ENCODE peak calls at places on chromosomes 11 and 22, in five cellular contexts. E is GM12878, M is SK-N-SH, I is K562, Z is HepG2. W is an unnamed sample.

GRCh38 chr22:29122041-29122440 is 49.2 kb downstream of the KREMEN1 start:
- DNase-seq in E (no peak), M (no peak), Z (no peak), I (no peak), W (no peak)

GRCh38 chr11:128523616-128524015 is 63.7 kb downstream of the ETS1 start:
- DNase-seq in E (no peak), M (no peak), I (no peak), Z (no peak), W (peak; percentile 76)

GRCh38 chr22:49019737-49020136 is 807.9 kb downstream of the BRD1 start:
- DNase-seq in Z (no peak), E (no peak), I (no peak), M (no peak), W (no peak)

GRCh38 chr11:65661599-65662246 is 993 bp downstream of the RELA start:
- DNase-seq in I (no peak), M (no peak), Z (no peak), E (no peak), W (no peak)

GRCh38 chr11:97740783-97741151 is 1280.0 kb upstream of the CNTN5 start:
- DNase-seq in E (no peak), M (peak; percentile 14), I (no peak), Z (no peak), W (no peak)

GRCh38 chr11:69292221-69292648 is 1.7 kb upstream of the MYEOV start:
- DNase-seq in E (no peak), I (peak; percentile 66), M (no peak), Z (no peak), W (no peak)

GRCh38 chr11:45665206-45665932 is at the start of gene CHST1:
- DNase-seq in E (no peak), Z (no peak), M (peak; percentile 90), I (peak; percentile 9), W (no peak)

GRCh38 chr22:26592368-26593015 is 2.6 kb upstream of the TPST2 start:
- DNase-seq in Z (no peak), I (no peak), E (peak; percentile 72), M (no peak), W (no peak)

GRCh38 chr22:45997077-45997774 is 20.3 kb upstream of the WNT7B start:
- DNase-seq in Z (no peak), E (no peak), I (no peak), M (no peak), W (peak; percentile 95)

GRCh38 chr22:19871023-19871844 is 16.6 kb upstream of the GNB1L start:
- DNase-seq in Z (no peak), I (no peak), E (no peak), M (no peak), W (no peak)

GRCh38 chr11:126390418-126390817 is 34.9 kb downstream of the ST3GAL4 start:
- DNase-seq in Z (no peak), M (no peak), I (no peak), E (no peak), W (no peak)

GRCh38 chr11:109439684-109440083 is 17.7 kb downstream of the C11orf87 start:
- DNase-seq in E (no peak), Z (no peak), M (no peak), I (no peak), W (no peak)

GRCh38 chr11:88482871-88483301 is 145.3 kb upstream of the CTSC start:
- DNase-seq in I (no peak), Z (no peak), M (no peak), E (no peak), W (peak; percentile 65)

GRCh38 chr11:65871811-65872548 is 620 bp downstream of the EFEMP2 start:
- DNase-seq in I (no peak), Z (no peak), E (no peak), M (peak; percentile 75), W (no peak)

GRCh38 chr11:28618426-28618825 is 510.2 kb downstream of the METTL15 start:
- DNase-seq in I (no peak), E (no peak), Z (no peak), M (no peak), W (peak; percentile 33)

GRCh38 chr22:50306753-50307749 is at the start of gene PLXNB2:
- DNase-seq in I (peak; percentile 85), M (peak; percentile 96), E (no peak), Z (peak; percentile 68), W (peak; percentile 80)

GRCh38 chr11:9760180-9760550 is 96.3 kb downstream of the SWAP70 start:
- DNase-seq in I (no peak), Z (no peak), M (no peak), E (no peak), W (peak; percentile 95)

GRCh38 chr22:18947905-18948304 is 11.8 kb upstream of the PRODH start:
- DNase-seq in Z (no peak), M (no peak), E (no peak), I (no peak), W (no peak)

GRCh38 chr22:24271406-24271760 is 752 bp downstream of the SPECC1L start:
- DNase-seq in M (no peak), E (no peak), I (peak; percentile 11), Z (no peak), W (peak; percentile 12)

GRCh38 chr11:113372317-113372716 is 15.3 kb upstream of the ANKK1 start:
- DNase-seq in Z (no peak), E (no peak), I (peak; percentile 11), M (no peak), W (peak; percentile 38)

GRCh38 chr11:121206810-121207209 is 85.8 kb upstream of the SC5D start:
- DNase-seq in M (no peak), Z (no peak), E (no peak), I (no peak), W (no peak)

GRCh38 chr11:67372993-67373915 is at the start of gene CLCF1:
- DNase-seq in E (no peak), M (peak; percentile 90), Z (no peak), I (peak; percentile 86), W (peak; percentile 81)

GRCh38 chr22:40817737-40818136 is 1.4 kb downstream of the SLC25A17 start:
- DNase-seq in M (no peak), E (peak; percentile 25), Z (no peak), I (peak; percentile 33), W (no peak)

GRCh38 chr11:70862093-70862492 is 390.3 kb downstream of the SHANK2 start:
- DNase-seq in E (no peak), I (no peak), M (no peak), Z (no peak), W (no peak)

GRCh38 chr11:74568028-74568427 is 24.4 kb upstream of the POLD3 start:
- DNase-seq in M (no peak), Z (no peak), I (no peak), E (no peak), W (no peak)

GRCh38 chr22:49299821-49300231 is 527.8 kb downstream of the BRD1 start:
- DNase-seq in M (no peak), Z (no peak), E (no peak), I (no peak), W (no peak)

GRCh38 chr22:30297276-30298004 is 8.1 kb upstream of the CASTOR1 start:
- DNase-seq in M (no peak), Z (no peak), E (no peak), I (no peak), W (no peak)

GRCh38 chr22:43482310-43482625 is 70.5 kb downstream of the MPPED1 start:
- DNase-seq in E (no peak), M (no peak), I (no peak), Z (no peak), W (no peak)

GRCh38 chr22:35634981-35635540 is 13.2 kb upstream of the APOL6 start:
- DNase-seq in M (no peak), I (peak; percentile 23), Z (no peak), E (no peak), W (peak; percentile 8)

GRCh38 chr11:91156041-91156440 is 933.2 kb upstream of the CHORDC1 start:
- DNase-seq in I (no peak), Z (no peak), M (no peak), E (no peak), W (no peak)

GRCh38 chr11:78449866-78450265 is 32.2 kb upstream of the GAB2 start:
- DNase-seq in E (no peak), I (no peak), M (no peak), Z (no peak), W (peak; percentile 60)

DNA sequence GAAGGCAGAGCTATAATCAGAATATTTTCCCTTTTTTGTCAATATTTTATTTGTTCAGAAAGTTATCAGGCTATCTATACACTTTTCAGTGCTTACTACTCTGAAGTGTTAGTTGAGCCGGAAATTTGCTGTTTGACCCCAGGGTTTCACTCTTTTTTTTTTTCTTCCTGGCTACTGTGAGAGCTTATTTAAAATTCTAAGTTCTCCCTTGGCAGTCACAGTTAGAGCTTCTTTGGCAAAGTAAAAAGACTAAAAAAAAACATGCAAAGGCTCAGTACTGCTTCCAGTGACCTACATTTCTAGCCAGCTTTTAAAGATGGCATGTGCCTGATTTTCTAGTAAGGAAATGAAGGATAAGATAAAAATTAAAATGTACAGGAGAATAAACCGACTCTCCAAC is 48.4 kb downstream of the ELP4 start:
- DNase-seq in M (no peak), E (no peak), I (no peak), Z (no peak), W (peak; percentile 3)
- TF ChIP-seq RFX5 in M (no peak), E (no peak), I (no peak), Z (no peak), W (no peak)

GRCh38 chr11:1126935-1127663 is 30.7 kb upstream of the MUC5AC start:
- DNase-seq in E (no peak), I (no peak), M (peak; percentile 16), Z (no peak), W (no peak)
- TF ChIP-seq MXI1 in E (no peak), I (no peak), M (no peak), Z (no peak), W (no peak)

GRCh38 chr11:472816-473215 is 22.7 kb downstream of the PTDSS2 start:
- DNase-seq in I (no peak), E (no peak), Z (no peak), M (peak; percentile 17), W (no peak)
- H3K4me3 ChIP-seq in I (no peak overlapping the region), E (no peak overlapping the region), Z (no peak overlapping the region), M (no peak overlapping the region), W (no peak overlapping the region)

GRCh38 chr11:130020323-130020722 is 17.7 kb upstream of the PRDM10 start:
- DNase-seq in M (no peak), Z (no peak), E (no peak), I (no peak), W (peak; percentile 9)
- TF ChIP-seq RFX5 in M (no peak), Z (no peak), E (no peak), I (no peak), W (no peak)